ENCODE peak calls at places on chromosomes 11 and 22, in six cellular contexts. D is H1, P is nephron progenitor cell, Y is upper lobe of left lung, F is breast epithelium, K is progenitor cell of endocrine pancreas. W is an unnamed sample.

GRCh38 chr11:70930215-70930614 is 322.2 kb downstream of the SHANK2 start:
- DNase-seq in Y (no peak), K (no peak), F (no peak), P (no peak), D (no peak), W (no peak)

GRCh38 chr22:19520566-19521305 is 3.5 kb downstream of the CLDN5 start:
- DNase-seq in K (no peak), P (no peak), F (no peak), D (no peak), Y (no peak), W (no peak)

GRCh38 chr11:70826541-70826943 is 425.8 kb downstream of the SHANK2 start:
- DNase-seq in K (no peak), F (peak; percentile 32), Y (no peak), D (peak; percentile 69), P (peak; percentile 62), W (no peak)

GRCh38 chr11:129815596-129816461 is at the start of gene TMEM45B:
- DNase-seq in K (peak; percentile 20), F (no peak), Y (peak; percentile 69), P (peak; percentile 59), D (peak; percentile 78), W (no peak)

GRCh38 chr22:37310075-37310606 is 27.8 kb downstream of the CYTH4 start:
- DNase-seq in K (no peak), Y (no peak), F (no peak), P (no peak), D (no peak), W (no peak)

GRCh38 chr11:71235719-71236118 is 16.7 kb downstream of the SHANK2 start:
- DNase-seq in K (no peak), D (no peak), Y (peak; percentile 17), F (no peak), P (no peak), W (no peak)

GRCh38 chr11:72303179-72303578 is 59.2 kb upstream of the PHOX2A start:
- DNase-seq in D (no peak), F (no peak), Y (no peak), K (no peak), P (no peak), W (no peak)

GRCh38 chr11:108788565-108789199 is 123.8 kb downstream of the DDX10 start:
- DNase-seq in P (no peak), F (no peak), K (no peak), D (peak; percentile 52), Y (no peak), W (peak; percentile 38)

GRCh38 chr11:129652828-129653227 is 162.8 kb upstream of the TMEM45B start:
- DNase-seq in F (no peak), Y (no peak), K (no peak), D (no peak), P (no peak), W (no peak)

GRCh38 chr11:62680825-62681240 is 2.0 kb upstream of the UBXN1 start:
- DNase-seq in D (no peak), K (no peak), P (no peak), F (no peak), Y (peak; percentile 53), W (peak; percentile 82)

GRCh38 chr11:65576232-65576866 is 496 bp downstream of the EHBP1L1 start:
- DNase-seq in K (no peak), F (no peak), P (no peak), D (no peak), Y (no peak), W (no peak)
- TF ChIP-seq CTCF in K (no peak), F (no peak), P (no peak), D (no peak), Y (no peak), W (no peak)

GRCh38 chr11:27926056-27926455 is 181.9 kb downstream of the KIF18A start:
- DNase-seq in F (no peak), Y (no peak), D (no peak), P (no peak), K (no peak), W (no peak)
- TF ChIP-seq CTCF in F (no peak), Y (no peak), D (no peak), P (no peak), K (no peak), W (no peak)

DNA sequence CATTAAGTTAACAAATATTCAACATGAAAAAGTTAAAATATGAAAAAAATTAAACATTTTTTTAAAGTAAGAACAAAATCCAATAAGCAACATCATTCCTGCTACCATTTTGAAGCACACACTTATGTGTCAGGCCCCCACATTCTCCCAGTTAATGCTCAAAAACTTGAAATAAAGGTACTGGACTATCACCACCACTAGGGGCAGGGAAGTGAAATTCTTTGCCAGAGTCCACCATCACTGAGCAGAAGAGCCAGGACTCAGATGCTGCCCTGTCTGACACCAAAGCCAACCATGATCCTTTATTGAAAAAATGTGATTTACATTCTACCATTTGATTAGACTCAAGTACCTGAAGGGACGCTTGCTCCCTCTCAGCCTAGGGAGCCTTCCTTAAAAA is 39.1 kb downstream of the PITPNB start:
- DNase-seq in Y (no peak), F (no peak), P (peak; percentile 29), K (no peak), D (no peak), W (peak; percentile 48)
- TF ChIP-seq CTCF in Y (peak; percentile 30), F (peak; percentile 49), P (peak; percentile 73), K (peak; percentile 61), D (peak; percentile 58), W (peak; percentile 61)

GRCh38 chr22:39070186-39070585 is 6.9 kb upstream of the APOBEC3G start:
- DNase-seq in P (no peak), F (no peak), Y (no peak), K (no peak), D (no peak), W (no peak)

GRCh38 chr22:39073941-39074340 is 3.1 kb upstream of the APOBEC3G start:
- DNase-seq in F (no peak), K (no peak), Y (no peak), D (no peak), P (no peak), W (no peak)

DNA sequence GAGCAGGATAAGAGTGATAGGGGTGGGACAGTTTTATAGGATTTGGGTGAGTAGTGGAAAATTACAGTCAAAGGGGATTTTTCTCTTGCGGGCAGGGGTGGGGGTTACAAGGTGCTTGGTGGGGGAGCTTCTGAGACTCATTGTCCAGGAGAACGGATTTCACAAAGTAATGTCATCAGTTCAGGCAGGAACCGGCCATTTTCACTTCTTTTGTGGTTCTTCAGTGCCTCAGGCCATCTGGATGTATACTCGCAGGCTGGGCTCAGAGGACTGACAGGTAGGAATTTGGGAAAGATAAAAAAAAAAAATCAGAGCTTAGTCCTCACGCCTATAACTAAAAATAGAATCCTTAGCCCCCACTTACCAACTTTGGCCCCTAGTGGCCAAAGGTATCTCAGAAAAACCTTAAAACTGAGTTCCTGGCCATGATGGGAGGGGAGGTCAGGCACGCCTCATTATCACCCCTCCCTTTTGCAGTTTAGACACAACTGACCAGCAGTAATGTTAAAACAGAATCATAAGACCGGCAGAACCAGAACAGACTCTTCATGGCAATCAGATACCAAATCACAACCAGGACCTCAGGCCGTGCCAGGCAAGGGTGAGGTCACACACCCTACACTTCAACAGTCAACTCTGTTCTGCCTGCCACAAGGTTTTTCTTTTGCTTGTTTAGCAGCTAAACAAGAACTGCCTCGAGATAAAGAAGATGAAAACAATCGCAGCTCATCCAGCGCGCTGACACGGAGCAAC is 8.9 kb upstream of the APOBEC3G start:
- DNase-seq in Y (no peak), P (no peak), F (no peak), D (no peak), K (no peak), W (peak; percentile 66)
- TF ChIP-seq CTCF in Y (no peak), P (peak; percentile 6), F (no peak), D (no peak), K (peak; percentile 26), W (peak; percentile 49)

DNA sequence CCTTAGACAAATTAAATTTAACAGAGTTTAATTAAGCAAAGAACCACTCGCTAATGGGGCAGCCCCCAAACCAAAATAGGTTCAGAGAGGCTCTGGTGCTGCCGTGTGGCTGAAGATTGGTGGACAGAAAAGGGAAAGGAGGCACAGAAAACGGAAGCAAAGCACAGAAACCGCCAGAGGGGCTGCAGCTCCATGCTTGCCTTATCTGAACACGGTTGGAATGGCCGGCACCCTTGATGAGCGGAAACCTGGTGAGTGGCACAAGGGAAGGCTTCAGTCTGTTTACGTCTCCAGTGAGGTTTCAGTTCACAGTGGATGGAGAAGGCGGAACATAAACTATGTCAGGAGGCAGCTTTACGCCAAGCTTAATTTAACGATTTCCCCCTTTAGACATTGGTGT is 5.2 kb upstream of the PRR33 start:
- DNase-seq in F (no peak), K (no peak), D (no peak), P (no peak), Y (no peak), W (no peak)
- TF ChIP-seq CTCF in F (no peak), K (no peak), D (no peak), P (no peak), Y (no peak), W (no peak)

GRCh38 chr11:109998921-109999320 is 94.3 kb upstream of the ZC3H12C start:
- DNase-seq in F (no peak), D (no peak), P (no peak), K (no peak), Y (no peak), W (no peak)
- TF ChIP-seq CTCF in F (no peak), D (no peak), P (no peak), K (no peak), Y (no peak), W (no peak)

GRCh38 chr11:86952933-86953637 is 2.1 kb downstream of the FZD4 start:
- DNase-seq in P (no peak), F (no peak), D (no peak), Y (no peak), K (no peak), W (no peak)

GRCh38 chr11:86954288-86955110 is 696 bp downstream of the FZD4 start:
- DNase-seq in P (peak; percentile 43), K (no peak), Y (no peak), F (no peak), D (no peak), W (peak; percentile 7)

GRCh38 chr11:86958259-86958658 is 3.1 kb upstream of the FZD4 start:
- DNase-seq in Y (no peak), P (no peak), K (no peak), F (no peak), D (no peak), W (no peak)

GRCh38 chr11:86955111-86955673 is at the start of gene FZD4:
- DNase-seq in Y (peak; percentile 89), F (peak; percentile 77), P (peak; percentile 94), D (peak; percentile 87), K (peak; percentile 81), W (peak; percentile 87)

GRCh38 chr11:86955674-86956522 is 703 bp upstream of the FZD4 start:
- DNase-seq in P (peak; percentile 89), K (peak; percentile 81), D (peak; percentile 88), Y (peak; percentile 88), F (peak; percentile 65), W (peak; percentile 59)
- TF ChIP-seq CTCF in P (no peak), K (peak; percentile 29), D (no peak), Y (peak; percentile 13), F (no peak), W (peak; percentile 7)

DNA sequence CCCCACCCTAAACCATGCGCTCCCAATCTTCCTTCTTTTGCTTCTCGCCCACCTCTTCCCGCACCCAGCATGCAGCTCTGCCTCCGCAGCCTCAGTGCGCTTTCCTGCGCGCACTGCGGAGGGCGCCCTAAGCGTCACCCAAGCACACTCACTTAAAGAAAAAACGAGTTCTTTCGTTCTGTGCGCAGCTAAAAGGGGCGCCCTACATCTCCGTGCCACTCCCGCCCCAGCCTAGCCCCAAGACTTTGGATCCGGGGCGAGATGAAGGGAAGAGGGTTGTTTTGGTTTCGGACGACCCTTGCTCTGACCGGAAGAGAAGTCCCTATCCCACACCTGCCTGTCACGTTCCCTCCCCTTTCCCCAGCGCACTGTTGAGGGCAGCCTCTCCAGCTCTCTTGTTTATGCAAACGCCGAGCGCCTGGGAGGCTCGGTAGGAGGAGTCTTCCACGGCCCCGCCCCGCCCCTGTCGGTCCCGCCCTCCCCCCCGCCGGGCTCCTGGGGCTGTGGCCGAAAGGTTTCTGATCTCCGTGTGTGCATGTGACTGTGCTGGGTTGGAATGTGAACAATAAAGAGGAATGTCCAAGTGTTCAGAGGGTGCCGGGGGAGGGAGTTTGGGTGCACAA is 5.3 kb downstream of the VSIG2 start:
- DNase-seq in Y (peak; percentile 92), K (peak; percentile 66), P (peak; percentile 77), F (peak; percentile 75), D (peak; percentile 88), W (peak; percentile 86)
- TF ChIP-seq CTCF in Y (peak; percentile 60), K (peak; percentile 60), P (no peak), F (peak; percentile 33), D (peak; percentile 39), W (peak; percentile 68)